ENCODE peak calls at places on chromosomes 6 and 20, in seven cellular contexts. O, U, H, X, Z, S and Y are unnamed samples.

GRCh38 chr20:47198254-47198671 is 158.2 kb downstream of the ZMYND8 start:
- DNase-seq in O (no peak), U (no peak), H (no peak), X (no peak), Z (peak), S (no peak), Y (no peak)

GRCh38 chr6:137309078-137309762 is 90.0 kb upstream of the IFNGR1 start:
- DNase-seq in O (no peak), U (no peak), H (peak), X (no peak), Z (peak), S (peak), Y (no peak)

GRCh38 chr6:94651239-94651638 is 926.1 kb upstream of the MANEA start:
- DNase-seq in O (no peak), U (no peak), H (no peak), X (no peak), Z (no peak), S (no peak), Y (no peak)

GRCh38 chr20:48823960-48824497 is 3.8 kb downstream of the PREX1 start:
- DNase-seq in O (peak), U (peak), H (peak), X (no peak), Z (peak), S (no peak), Y (no peak)

GRCh38 chr6:14910692-14911547 is 334.9 kb upstream of the JARID2 start:
- DNase-seq in O (peak), U (no peak), H (no peak), X (no peak), Z (no peak), S (no peak), Y (no peak)

GRCh38 chr6:34179106-34179720 is 33.3 kb upstream of the GRM4 start:
- DNase-seq in O (no peak), U (no peak), H (no peak), X (no peak), Z (no peak), S (peak), Y (no peak)

GRCh38 chr6:168739381-168739780 is 298.4 kb downstream of the SMOC2 start:
- DNase-seq in O (no peak), U (no peak), H (no peak), X (no peak), Z (no peak), S (no peak), Y (no peak)

GRCh38 chr20:13322621-13323020 is 101.5 kb downstream of the ISM1 start:
- DNase-seq in O (no peak), U (no peak), H (no peak), X (no peak), Z (no peak), S (no peak), Y (no peak)

GRCh38 chr6:10418361-10418861 is 3.5 kb upstream of the TFAP2A start:
- DNase-seq in O (no peak), U (no peak), H (no peak), X (no peak), Z (no peak), S (no peak), Y (no peak)

GRCh38 chr6:164210323-164210722 is 795.8 kb downstream of the QKI start:
- DNase-seq in O (no peak), U (no peak), H (no peak), X (no peak), Z (no peak), S (no peak), Y (no peak)

GRCh38 chr6:37875561-37876309 is 56.2 kb downstream of the ZFAND3 start:
- DNase-seq in O (no peak), U (no peak), H (no peak), X (no peak), Z (no peak), S (no peak), Y (no peak)

GRCh38 chr6:119096683-119097310 is 18.3 kb upstream of the FAM184A start:
- DNase-seq in O (no peak), U (no peak), H (no peak), X (no peak), Z (no peak), S (peak), Y (no peak)

GRCh38 chr6:30930506-30930905 is 1.5 kb downstream of the SFTA2 start:
- DNase-seq in O (no peak), U (no peak), H (no peak), X (no peak), Z (no peak), S (no peak), Y (no peak)